ENCODE peak calls at places on chromosomes 1 and 21, in four cellular contexts. R, T, M and X are unnamed samples.

GRCh38 chr1:156944848-156945247 is 24.4 kb downstream of the LRRC71 start:
- DNase-seq in M (no peak), R (no peak), T (no peak), X (no peak)

GRCh38 chr1:183070923-183071618 is 47.9 kb downstream of the LAMC1 start:
- DNase-seq in M (peak; percentile 51), R (no peak), T (peak; percentile 94), X (no peak)

GRCh38 chr21:26199471-26199870 is 28.9 kb upstream of the APP start:
- DNase-seq in T (no peak), R (no peak), M (no peak), X (no peak)

GRCh38 chr1:192153276-192153675 is 5.0 kb upstream of the RGS18 start:
- DNase-seq in T (no peak), R (no peak), M (no peak), X (no peak)

GRCh38 chr1:243818978-243819377 is 31.1 kb downstream of the AKT3 start:
- DNase-seq in R (peak; percentile 46), T (no peak), M (no peak), X (no peak)

GRCh38 chr1:27473755-27474154 is 16.2 kb downstream of the WASF2 start:
- DNase-seq in T (no peak), R (no peak), M (no peak), X (no peak)

GRCh38 chr1:48916121-48917069 is 139.7 kb upstream of the BEND5 start:
- DNase-seq in R (peak; percentile 54), T (no peak), M (peak; percentile 29), X (peak; percentile 73)

GRCh38 chr1:46451948-46452930 is 37.4 kb upstream of the DMBX1 start:
- DNase-seq in R (no peak), M (no peak), T (no peak), X (no peak)

GRCh38 chr21:45002381-45003204 is 62.8 kb downstream of the SLX9 start:
- DNase-seq in T (no peak), M (no peak), R (no peak), X (no peak)

GRCh38 chr1:70034403-70034802 is 171.0 kb downstream of the LRRC40 start:
- DNase-seq in R (no peak), T (no peak), M (peak; percentile 13), X (peak; percentile 78)

GRCh38 chr1:219188331-219188803 is 14.7 kb downstream of the LYPLAL1 start:
- DNase-seq in T (peak; percentile 55), M (no peak), R (no peak), X (no peak)

GRCh38 chr1:203342192-203342940 is 8.6 kb downstream of the FMOD start:
- DNase-seq in M (peak; percentile 46), R (peak; percentile 89), T (no peak), X (peak; percentile 70)

GRCh38 chr1:83632906-83633305 is 366.0 kb downstream of the TTLL7 start:
- DNase-seq in R (no peak), M (no peak), T (no peak), X (no peak)

GRCh38 chr1:107622975-107623374 is 342.0 kb downstream of the VAV3 start:
- DNase-seq in T (no peak), R (no peak), M (no peak), X (no peak)

GRCh38 chr1:180501865-180502360 is 464 bp downstream of the ACBD6 start:
- DNase-seq in M (no peak), T (no peak), R (no peak), X (no peak)

GRCh38 chr1:165628127-165628857 is 2.7 kb upstream of the MGST3 start:
- DNase-seq in R (no peak), M (no peak), T (no peak), X (no peak)

GRCh38 chr1:150626150-150626549 is 3.3 kb downstream of the ENSA start:
- DNase-seq in R (no peak), T (no peak), M (no peak), X (no peak)

GRCh38 chr1:50436489-50436888 is 13.2 kb upstream of the DMRTA2 start:
- DNase-seq in T (no peak), R (no peak), M (no peak), X (no peak)

GRCh38 chr1:50438945-50439344 is 15.7 kb upstream of the DMRTA2 start:
- DNase-seq in T (no peak), R (no peak), M (no peak), X (no peak)

GRCh38 chr1:50441183-50441582 is 17.9 kb upstream of the DMRTA2 start:
- DNase-seq in T (no peak), R (no peak), M (no peak), X (no peak)
- TF ChIP-seq SUZ12 in T (no peak), R (no peak), M (no peak), X (no peak)

DNA sequence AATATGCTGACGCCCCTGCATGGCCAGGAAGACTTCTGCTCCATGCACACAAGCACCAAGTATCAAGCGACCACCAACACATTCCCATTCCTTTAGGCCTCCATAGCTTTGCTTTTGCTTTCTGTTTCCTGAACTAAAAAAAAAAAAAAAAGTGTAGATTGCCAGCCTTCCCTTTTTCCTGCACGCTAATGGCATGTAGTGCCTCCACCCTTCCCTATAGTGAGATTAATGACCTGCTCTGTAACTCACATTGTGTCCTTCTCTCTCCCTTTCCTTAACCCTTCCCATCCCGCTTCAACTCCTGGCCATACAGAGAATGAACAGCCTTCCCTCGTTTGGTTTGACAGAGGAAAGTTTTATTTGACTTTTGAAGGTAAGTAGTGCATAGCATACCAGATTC is 57.1 kb upstream of the DYNLT5 start:
- DNase-seq in T (no peak), M (no peak), R (no peak), X (no peak)
- H3K4me3 ChIP-seq in T (no peak overlapping the region), M (no peak overlapping the region), R (no peak overlapping the region), X (no peak overlapping the region)

GRCh38 chr1:13590486-13590885 is 6.9 kb downstream of the PDPN start:
- DNase-seq in M (no peak), R (no peak), T (no peak), X (no peak)

GRCh38 chr1:13588946-13589345 is 5.3 kb downstream of the PDPN start:
- DNase-seq in T (no peak), M (no peak), R (no peak), X (no peak)

GRCh38 chr1:13587256-13588030 is 3.8 kb downstream of the PDPN start:
- DNase-seq in T (no peak), R (no peak), M (no peak), X (no peak)

GRCh38 chr1:13585996-13586395 is 2.4 kb downstream of the PDPN start:
- DNase-seq in T (no peak), R (no peak), M (no peak), X (no peak)

DNA sequence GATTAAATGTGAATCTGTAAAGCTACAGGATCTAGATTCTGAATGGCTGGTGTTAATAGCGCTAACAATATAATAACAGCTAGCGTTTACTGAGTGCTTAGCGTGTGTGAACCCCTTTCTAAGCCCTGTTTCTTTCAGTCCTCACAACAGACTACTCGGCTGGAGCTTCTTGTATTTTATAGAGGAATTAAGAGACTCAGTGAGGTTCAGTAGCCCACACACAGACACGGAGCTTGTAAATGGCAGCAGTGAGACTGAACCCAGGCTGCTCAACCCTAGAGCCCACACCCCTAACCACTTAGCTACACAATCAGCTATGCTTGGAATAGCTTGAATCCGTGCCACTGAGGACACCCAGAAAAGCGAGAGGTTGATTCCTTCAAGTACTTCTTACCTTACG is 5.8 kb downstream of the PDPN start:
- DNase-seq in T (no peak), R (no peak), M (no peak), X (no peak)
- H3K4me1 ChIP-seq in T (no peaks in the 10 kb centered on the region), R (peaks cover 41% of the 10 kb centered on the region), M (no peaks in the 10 kb centered on the region), X (peaks cover 2% of the 10 kb centered on the region)

GRCh38 chr21:33196956-33197374 is 32.8 kb upstream of the IFNAR2 start:
- DNase-seq in M (peak; percentile 60), T (no peak), R (peak; percentile 77), X (peak; percentile 91)
- TF ChIP-seq SUZ12 in M (no peak), T (no peak), R (no peak), X (no peak)

GRCh38 chr1:22108343-22109135 is 34.4 kb downstream of the WNT4 start:
- DNase-seq in T (no peak), R (no peak), M (no peak), X (no peak)

GRCh38 chr1:22110016-22110415 is 32.9 kb downstream of the WNT4 start:
- DNase-seq in R (no peak), M (no peak), T (no peak), X (no peak)

GRCh38 chr1:22112505-22112904 is 30.4 kb downstream of the WNT4 start:
- DNase-seq in R (no peak), M (no peak), T (no peak), X (no peak)

GRCh38 chr1:22111620-22112019 is 31.3 kb downstream of the WNT4 start:
- DNase-seq in M (no peak), T (no peak), R (no peak), X (no peak)

DNA sequence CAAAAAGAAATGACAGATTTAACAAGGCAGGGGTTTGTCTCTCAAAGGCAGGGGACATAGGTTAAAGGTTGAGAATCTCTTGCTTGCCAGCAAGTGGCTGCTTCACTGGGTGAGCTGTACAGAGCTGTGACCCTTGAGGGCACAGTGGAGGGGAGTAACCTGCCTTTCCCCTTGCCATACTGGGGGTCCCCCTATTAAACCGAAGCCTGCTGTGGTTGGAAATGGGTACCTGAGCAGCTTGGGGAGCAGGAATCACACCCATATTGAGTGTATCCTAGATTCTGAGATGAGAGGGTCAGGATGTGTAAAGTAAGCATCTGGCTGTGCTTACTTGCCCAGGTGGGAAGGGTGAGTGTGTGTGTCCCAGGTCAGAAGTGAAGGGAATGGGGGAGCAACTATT is 31.8 kb downstream of the WNT4 start:
- DNase-seq in T (no peak), R (no peak), M (no peak), X (no peak)
- H3K4me3 ChIP-seq in T (no peak overlapping the region), R (no peak overlapping the region), M (no peak overlapping the region), X (no peak overlapping the region)

DNA sequence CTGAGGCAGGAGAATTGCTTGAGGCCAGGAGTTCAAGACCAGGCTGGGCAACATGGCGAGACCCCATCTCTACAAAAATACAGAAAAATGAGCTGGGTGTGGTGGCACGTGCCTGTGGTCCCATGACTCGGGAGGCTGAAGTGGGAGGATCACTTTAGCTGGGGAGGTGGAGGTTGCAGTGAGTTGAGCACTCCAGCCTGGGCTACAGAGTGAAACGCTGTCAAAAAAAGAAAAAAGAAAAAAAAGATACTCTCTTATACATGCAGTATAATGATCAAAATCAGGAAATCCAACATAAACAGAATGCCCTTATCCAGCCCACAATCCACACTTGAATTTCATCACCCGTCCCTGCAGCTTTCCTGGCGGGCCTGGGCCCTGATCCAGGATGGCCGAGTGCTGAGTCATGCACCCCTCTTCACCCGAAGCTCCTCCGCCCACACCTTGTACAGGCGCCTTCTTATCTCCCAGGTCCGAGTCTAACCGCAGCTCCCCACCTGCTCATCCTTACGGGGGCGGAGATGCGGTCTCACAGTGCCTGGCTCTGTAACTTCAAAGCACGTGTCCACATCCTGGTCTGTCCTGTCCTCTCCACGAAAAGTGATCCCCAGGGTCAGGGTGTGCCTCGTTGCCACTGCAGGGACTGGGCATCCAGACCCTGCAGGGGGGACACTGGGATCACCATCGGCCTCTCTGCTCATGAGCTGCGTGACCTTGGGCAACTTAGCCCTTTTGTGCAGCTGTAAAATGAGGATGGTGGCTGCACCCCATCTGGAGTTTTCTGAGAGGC is 120.2 kb upstream of the SLC45A1 start:
- DNase-seq in M (peak; percentile 83), T (no peak), R (no peak), X (no peak)
- H3K4me1 ChIP-seq in M (peaks cover 91% of the 10 kb centered on the region), T (no peaks in the 10 kb centered on the region), R (peaks cover 9% of the 10 kb centered on the region), X (peaks cover 11% of the 10 kb centered on the region)

GRCh38 chr1:168485048-168485447 is 58.7 kb downstream of the XCL2 start:
- DNase-seq in R (no peak), T (no peak), M (no peak), X (no peak)
- TF ChIP-seq SUZ12 in R (no peak), T (no peak), M (no peak), X (no peak)